ENCODE peak calls at places on chromosomes 7 and 10, in five cellular contexts. B is activated naive CD4-positive, alpha-beta T cell treated with anti-CD3 and anti-CD28 coated beads, Interleukin-2, amount 10 ng/mL, durations not matched to agents 7 days and 5 days; P is T-helper 2 cell; F is fibroblast of lung; H is fibroblast of villous mesenchyme. S is an unnamed sample.

GRCh38 chr7:31811650-31812461 is 124.8 kb downstream of the PPP1R17 start:
- DNase-seq in F (peak; percentile 50), P (no peak), B (no peak), H (peak; percentile 63), S (no peak)

GRCh38 chr7:26500749-26501352 is 209.2 kb downstream of the SNX10 start:
- DNase-seq in B (no peak), F (peak; percentile 52), P (no peak), H (peak; percentile 43), S (no peak)

GRCh38 chr7:79652619-79653018 is 199.2 kb upstream of the MAGI2 start:
- DNase-seq in B (no peak), P (no peak), F (no peak), H (peak; percentile 29), S (no peak)

GRCh38 chr10:31912289-31912688 is 16.3 kb downstream of the ARHGAP12 start:
- DNase-seq in H (no peak), P (no peak), B (no peak), F (peak; percentile 20), S (no peak)

GRCh38 chr7:42768037-42768436 is 143.8 kb downstream of the C7orf25 start:
- DNase-seq in F (no peak), H (no peak), P (no peak), B (no peak), S (no peak)

GRCh38 chr7:16967174-16967868 is 85.5 kb upstream of the AGR3 start:
- DNase-seq in B (no peak), P (no peak), H (no peak), F (peak; percentile 75), S (no peak)

GRCh38 chr7:115013887-115014286 is 92.0 kb downstream of the MDFIC start:
- DNase-seq in P (no peak), H (no peak), B (no peak), F (no peak), S (no peak)

GRCh38 chr10:102473445-102474331 is 22.3 kb upstream of the C10orf95 start:
- DNase-seq in F (no peak), B (peak; percentile 54), P (no peak), H (no peak), S (no peak)

GRCh38 chr7:1897861-1898627 is 228.0 kb downstream of the ELFN1 start:
- DNase-seq in B (no peak), H (no peak), F (no peak), P (no peak), S (no peak)

GRCh38 chr7:64951250-64951848 is 39.5 kb downstream of the ZNF117 start:
- DNase-seq in H (peak; percentile 51), F (peak; percentile 65), B (no peak), P (no peak), S (no peak)

GRCh38 chr7:47915066-47915976 is 32.9 kb downstream of the PKD1L1 start:
- DNase-seq in P (no peak), B (no peak), H (peak; percentile 50), F (no peak), S (no peak)

GRCh38 chr10:44173558-44173894 is 211.4 kb downstream of the CXCL12 start:
- DNase-seq in H (peak; percentile 26), P (no peak), B (no peak), F (peak; percentile 6), S (no peak)

GRCh38 chr10:112778579-112778978 is 171.5 kb upstream of the TCF7L2 start:
- DNase-seq in H (no peak), P (no peak), B (no peak), F (no peak), S (no peak)

GRCh38 chr10:31707578-31708411 is 220.8 kb downstream of the ARHGAP12 start:
- DNase-seq in P (peak; percentile 5), H (peak; percentile 80), B (peak; percentile 51), F (peak; percentile 64), S (no peak)

GRCh38 chr10:91493313-91493712 is 83.2 kb downstream of the HECTD2 start:
- DNase-seq in P (no peak), B (no peak), F (peak; percentile 79), H (peak; percentile 70), S (no peak)

GRCh38 chr7:130356121-130356759 is 11.6 kb downstream of the CPA5 start:
- DNase-seq in P (no peak), B (no peak), H (peak; percentile 98), F (peak; percentile 93), S (peak; percentile 72)

GRCh38 chr10:73217628-73218027 is 29.4 kb downstream of the DNAJC9 start:
- DNase-seq in P (no peak), B (no peak), F (no peak), H (no peak), S (no peak)

GRCh38 chr10:125000366-125001312 is 58.7 kb downstream of the ZRANB1 start:
- DNase-seq in H (peak; percentile 56), B (no peak), P (no peak), F (peak; percentile 63), S (peak; percentile 17)

GRCh38 chr10:70317943-70318318 is 34.1 kb upstream of the NPFFR1 start:
- DNase-seq in B (no peak), F (no peak), H (no peak), P (no peak), S (no peak)

GRCh38 chr7:120966961-120967360 is 16.4 kb downstream of the ING3 start:
- DNase-seq in F (no peak), B (no peak), H (no peak), P (no peak), S (no peak)

GRCh38 chr7:28953628-28954027 is 4.5 kb downstream of the TRIL start:
- DNase-seq in P (no peak), B (no peak), F (peak; percentile 89), H (peak; percentile 93), S (no peak)

GRCh38 chr7:45919231-45919825 is 1.7 kb downstream of the IGFBP3 start:
- DNase-seq in B (no peak), F (no peak), H (no peak), P (no peak), S (no peak)

GRCh38 chr10:84355106-84355505 is 26.7 kb downstream of the CCSER2 start:
- DNase-seq in H (no peak), F (no peak), B (no peak), P (no peak), S (no peak)

GRCh38 chr7:74263399-74264120 is 9.4 kb upstream of the RFC2 start:
- DNase-seq in B (no peak), P (no peak), H (no peak), F (no peak), S (no peak)

GRCh38 chr7:51292596-51292995 is 24.0 kb downstream of the COBL start:
- DNase-seq in P (no peak), B (no peak), H (no peak), F (no peak), S (no peak)

GRCh38 chr10:55400075-55400474 is 599.0 kb upstream of the PCDH15 start:
- DNase-seq in P (no peak), H (peak; percentile 2), B (no peak), F (peak; percentile 28), S (no peak)

GRCh38 chr10:71852335-71852937 is 1.4 kb upstream of the PSAP start:
- DNase-seq in B (no peak), F (no peak), H (no peak), P (no peak), S (no peak)

GRCh38 chr7:157431173-157431950 is 94.6 kb downstream of the DNAJB6 start:
- DNase-seq in B (no peak), F (no peak), P (no peak), H (no peak), S (no peak)

GRCh38 chr7:81244213-81244612 is 325.4 kb upstream of the SEMA3C start:
- DNase-seq in F (peak; percentile 80), B (no peak), P (no peak), H (peak; percentile 25), S (no peak)

S was measured in WTC11.